ENCODE peak calls at places on chromosomes 3 and 15, in nine cellular contexts. Q, T, W, O, C, V, X, Y and A are unnamed samples.

GRCh38 chr3:167033866-167034265 is 346.2 kb downstream of the ZBBX start:
- DNase-seq in Q (no peak), T (no peak), W (no peak), O (no peak), C (no peak), V (no peak), X (no peak), Y (no peak), A (no peak)

GRCh38 chr3:175489406-175489805 is 630.3 kb downstream of the NAALADL2 start:
- DNase-seq in Q (no peak), T (no peak), W (no peak), O (no peak), C (no peak), V (no peak), X (no peak), Y (no peak), A (no peak)

GRCh38 chr15:96330450-96331140 is at the start of gene NR2F2:
- DNase-seq in Q (peak), T (peak), W (peak), O (peak), C (peak), V (peak), X (peak), Y (peak), A (peak)

GRCh38 chr3:118884748-118885206 is 149.9 kb downstream of the IGSF11 start:
- DNase-seq in Q (peak), T (peak), W (peak), O (peak), C (peak), V (peak), X (peak), Y (peak), A (peak)

GRCh38 chr15:55084673-55085072 is 112.1 kb downstream of the RSL24D1 start:
- DNase-seq in Q (no peak), T (no peak), W (no peak), O (no peak), C (no peak), V (no peak), X (no peak), Y (no peak), A (no peak)

GRCh38 chr3:184345678-184346144 is 8.3 kb downstream of the FAM131A start:
- DNase-seq in Q (no peak), T (peak), W (peak), O (peak), C (peak), V (peak), X (peak), Y (peak), A (peak)

GRCh38 chr15:52735231-52736089 is 54.7 kb downstream of the ONECUT1 start:
- DNase-seq in Q (peak), T (peak), W (peak), O (no peak), C (peak), V (peak), X (peak), Y (peak), A (no peak)

GRCh38 chr3:186461141-186461540 is 83.0 kb downstream of the CRYGS start:
- DNase-seq in Q (no peak), T (no peak), W (no peak), O (no peak), C (no peak), V (peak), X (no peak), Y (no peak), A (no peak)

GRCh38 chr3:9179826-9180763 is 69.4 kb downstream of the SRGAP3 start:
- DNase-seq in Q (no peak), T (no peak), W (no peak), O (no peak), C (no peak), V (no peak), X (no peak), Y (peak), A (no peak)

GRCh38 chr3:4821975-4822374 is 157.3 kb upstream of the BHLHE40 start:
- DNase-seq in Q (no peak), T (no peak), W (peak), O (no peak), C (no peak), V (no peak), X (no peak), Y (peak), A (no peak)

GRCh38 chr3:40566699-40567098 is 41.9 kb downstream of the ZNF621 start:
- DNase-seq in Q (no peak), T (no peak), W (no peak), O (no peak), C (no peak), V (no peak), X (no peak), Y (no peak), A (no peak)

GRCh38 chr3:10340476-10340875 is 19.6 kb upstream of the SEC13 start:
- DNase-seq in Q (no peak), T (no peak), W (no peak), O (no peak), C (no peak), V (no peak), X (no peak), Y (no peak), A (no peak)

GRCh38 chr3:39414421-39414907 is 7.9 kb downstream of the RPSA start:
- DNase-seq in Q (no peak), T (no peak), W (no peak), O (no peak), C (no peak), V (no peak), X (no peak), Y (peak), A (no peak)

GRCh38 chr3:119181765-119182164 is 8.4 kb downstream of the UPK1B start:
- DNase-seq in Q (no peak), T (no peak), W (no peak), O (no peak), C (no peak), V (no peak), X (no peak), Y (peak), A (no peak)

GRCh38 chr15:64928626-64929220 is 17.0 kb downstream of the ANKDD1A start:
- DNase-seq in Q (peak), T (peak), W (no peak), O (peak), C (no peak), V (no peak), X (no peak), Y (no peak), A (no peak)

GRCh38 chr3:39088889-39089288 is 18.5 kb downstream of the GORASP1 start:
- DNase-seq in Q (no peak), T (no peak), W (no peak), O (no peak), C (no peak), V (peak), X (no peak), Y (no peak), A (no peak)

GRCh38 chr3:50675179-50676030 is 678 bp downstream of the DOCK3 start:
- DNase-seq in Q (no peak), T (no peak), W (peak), O (peak), C (peak), V (no peak), X (no peak), Y (peak), A (no peak)

GRCh38 chr15:66580643-66581042 is 14.8 kb upstream of the LCTL start:
- DNase-seq in Q (no peak), T (no peak), W (no peak), O (no peak), C (no peak), V (peak), X (no peak), Y (peak), A (no peak)

GRCh38 chr3:100761211-100761921 is 52.1 kb downstream of the TFG start:
- DNase-seq in Q (no peak), T (peak), W (no peak), O (no peak), C (no peak), V (no peak), X (no peak), Y (no peak), A (no peak)

GRCh38 chr3:196969660-196970546 is 1.3 kb upstream of the PIGZ start:
- DNase-seq in Q (no peak), T (peak), W (peak), O (peak), C (peak), V (peak), X (no peak), Y (peak), A (no peak)
- TF ChIP-seq POLR2A in Q (no peak), T (peak), W (no peak), O (no peak), C (no peak), V (no peak), X (no peak), Y (no peak), A (no peak)

GRCh38 chr3:127027811-127028548 is 45.1 kb downstream of the PLXNA1 start:
- DNase-seq in Q (no peak), T (no peak), W (peak), O (no peak), C (no peak), V (no peak), X (no peak), Y (no peak), A (no peak)
- H3K4me3 ChIP-seq in Q (no peak), T (no peak), W (no peak), O (no peak), C (no peak), V (no peak), X (no peak), Y (no peak), A (no peak)

GRCh38 chr15:73996267-73996666 is 1.8 kb downstream of the PML start:
- DNase-seq in Q (no peak), T (no peak), W (no peak), O (no peak), C (no peak), V (no peak), X (no peak), Y (no peak), A (no peak)

GRCh38 chr15:73996939-73997338 is 2.4 kb downstream of the PML start:
- DNase-seq in Q (no peak), T (no peak), W (peak), O (no peak), C (no peak), V (no peak), X (no peak), Y (no peak), A (no peak)

GRCh38 chr15:73994419-73994883 is at the start of gene PML:
- DNase-seq in Q (peak), T (peak), W (peak), O (peak), C (peak), V (peak), X (peak), Y (peak), A (peak)

GRCh38 chr15:73993211-73993994 is 1.1 kb upstream of the PML start:
- DNase-seq in Q (no peak), T (peak), W (no peak), O (peak), C (no peak), V (no peak), X (no peak), Y (no peak), A (no peak)

DNA sequence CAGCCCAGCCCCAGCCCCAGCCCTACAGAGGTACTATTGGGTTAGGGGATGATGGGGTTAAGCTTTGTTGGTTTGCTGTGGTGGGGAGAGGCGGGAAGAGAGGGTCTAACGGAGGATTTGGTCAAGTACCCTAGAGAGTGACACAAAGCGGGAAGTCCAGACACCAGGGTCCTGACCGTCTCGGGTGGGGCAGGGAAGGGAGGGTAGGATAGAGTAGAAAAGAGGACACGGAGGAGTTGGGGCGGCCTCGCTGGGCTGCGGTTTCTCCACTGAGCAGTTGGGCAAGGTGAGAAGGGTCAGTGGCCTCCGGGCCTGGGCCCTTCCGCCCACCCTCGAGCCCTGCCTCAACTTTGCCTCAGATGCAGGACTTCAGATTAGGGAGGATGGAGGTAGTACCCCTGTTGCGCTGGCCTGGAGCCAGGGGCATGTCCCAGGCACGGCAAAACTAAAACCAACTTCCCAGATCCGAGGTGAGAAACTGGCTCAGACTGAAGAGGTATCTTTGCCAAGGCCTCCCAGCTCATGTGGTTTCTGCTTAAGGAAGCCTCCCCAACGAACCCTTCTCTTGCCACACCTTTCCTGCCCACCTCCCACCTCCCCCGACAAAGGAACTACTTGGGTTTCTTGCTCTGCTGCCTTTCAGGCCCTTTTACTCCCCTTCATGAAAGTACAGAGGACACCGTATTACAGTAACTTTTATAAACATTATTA is 551 bp downstream of the PML start:
- DNase-seq in Q (peak), T (peak), W (peak), O (peak), C (peak), V (no peak), X (no peak), Y (no peak), A (peak)
- TF ChIP-seq POLR2A in Q (no peak), T (no peak), W (no peak), O (no peak), C (no peak), V (no peak), X (no peak), Y (peak), A (no peak)

DNA sequence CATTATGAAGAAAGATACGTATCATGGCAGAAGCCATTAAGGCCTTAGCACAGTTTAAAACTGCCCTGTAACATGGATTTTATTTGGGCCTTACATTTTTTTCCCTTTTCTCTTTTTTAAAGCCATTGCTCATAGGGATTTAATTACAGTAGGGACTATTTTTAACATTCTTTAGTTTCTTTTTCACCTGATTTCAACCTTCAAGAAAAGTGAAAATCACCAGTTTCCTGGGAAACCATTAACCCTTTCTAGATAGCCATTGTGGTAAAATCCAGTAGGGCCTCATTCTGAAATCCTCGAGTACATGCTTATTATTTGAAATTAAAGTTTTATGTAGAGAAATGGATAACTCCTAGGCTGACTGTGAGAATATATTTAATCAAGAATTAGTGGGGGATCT is 3.1 kb downstream of the SPRED1 start:
- DNase-seq in Q (no peak), T (no peak), W (no peak), O (no peak), C (no peak), V (no peak), X (no peak), Y (no peak), A (no peak)
- H3K4me3 ChIP-seq in Q (no peak), T (no peak), W (no peak), O (no peak), C (no peak), V (no peak), X (no peak), Y (no peak), A (no peak)

DNA sequence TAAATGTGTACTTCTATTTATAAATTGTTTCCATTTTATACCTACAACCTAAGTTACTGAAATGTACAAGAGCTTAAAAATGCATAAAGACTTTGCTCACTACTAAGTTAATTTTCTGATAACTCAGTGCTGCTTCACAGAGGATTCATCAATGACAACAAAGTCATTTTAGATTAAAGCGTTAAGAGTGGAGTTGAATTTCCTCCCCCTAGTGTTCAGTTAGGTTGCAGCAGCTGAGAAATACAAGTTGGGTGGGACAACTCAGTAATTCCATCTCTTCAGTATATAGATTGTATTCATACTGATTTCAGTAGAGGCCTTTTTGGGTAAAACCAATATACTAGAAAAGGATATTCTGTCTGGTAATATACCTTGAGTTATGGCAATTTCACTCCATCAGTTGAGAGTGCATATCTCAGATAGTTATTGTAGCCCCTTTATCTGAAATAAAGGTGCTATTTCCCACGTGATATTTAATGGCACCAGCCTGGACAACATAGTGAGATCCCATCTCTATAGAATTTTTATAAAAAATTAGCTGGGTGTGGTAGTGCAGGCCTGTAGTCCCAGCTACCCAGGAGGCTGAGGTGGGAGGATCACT is 6.9 kb upstream of the RPL35A start:
- DNase-seq in Q (no peak), T (no peak), W (no peak), O (no peak), C (no peak), V (peak), X (peak), Y (no peak), A (no peak)
- TF ChIP-seq POLR2A in Q (no peak), T (no peak), W (no peak), O (no peak), C (no peak), V (no peak), X (no peak), Y (no peak), A (no peak)

GRCh38 chr15:38455096-38455495 is 1.2 kb downstream of the FAM98B start:
- DNase-seq in Q (no peak), T (no peak), W (no peak), O (no peak), C (no peak), V (peak), X (no peak), Y (no peak), A (no peak)
- H3K4me3 ChIP-seq in Q (peak), T (peak), W (peak), O (peak), C (peak), V (peak), X (peak), Y (peak), A (peak)

GRCh38 chr3:52277071-52277964 is 1.1 kb downstream of the WDR82 start:
- DNase-seq in Q (peak), T (peak), W (peak), O (peak), C (peak), V (peak), X (no peak), Y (peak), A (peak)
- TF ChIP-seq POLR2A in Q (peak), T (peak), W (peak), O (no peak), C (peak), V (peak), X (peak), Y (peak), A (no peak)

DNA sequence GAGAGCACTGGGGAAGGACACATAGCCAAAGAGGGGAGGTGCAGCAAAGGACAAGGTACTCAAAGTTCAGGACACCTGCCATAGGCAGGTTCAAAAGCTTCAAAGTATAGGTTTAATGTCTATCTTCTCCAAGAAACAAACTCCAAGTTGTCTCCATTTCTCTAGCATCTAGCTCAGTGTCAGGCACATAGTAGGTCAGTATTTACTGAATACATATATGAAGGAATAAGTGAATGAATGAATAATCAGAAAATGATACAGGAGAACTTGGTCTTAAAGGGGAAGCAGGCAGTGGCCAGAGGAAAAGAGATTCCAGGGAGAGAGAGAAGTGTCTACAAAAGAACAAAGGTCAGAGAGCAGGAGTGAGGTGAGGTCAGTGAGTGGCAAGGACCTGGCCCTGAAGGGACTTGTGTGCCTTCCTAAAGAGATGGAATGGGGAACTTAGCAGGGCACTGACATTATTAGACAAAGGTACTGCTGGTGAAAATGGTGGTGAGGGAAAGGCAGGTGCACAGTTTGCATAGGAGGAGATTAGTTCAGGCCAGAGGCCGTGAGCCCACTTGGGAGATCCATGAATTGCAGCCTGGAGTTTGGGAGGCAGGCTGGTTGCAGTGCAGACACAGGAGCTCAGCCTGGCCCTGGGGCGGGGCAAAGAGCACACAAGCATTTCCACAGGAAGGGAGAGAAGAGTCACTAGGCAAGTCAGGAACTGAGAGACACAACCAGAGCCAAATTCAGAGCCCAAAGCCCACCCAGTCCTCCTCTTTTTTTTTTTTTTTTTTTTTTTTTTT is 21.4 kb downstream of the TBC1D2B start:
- DNase-seq in Q (no peak), T (peak), W (peak), O (no peak), C (no peak), V (no peak), X (no peak), Y (no peak), A (no peak)
- H3K4me3 ChIP-seq in Q (no peak), T (no peak), W (no peak), O (no peak), C (no peak), V (no peak), X (no peak), Y (no peak), A (no peak)

DNA sequence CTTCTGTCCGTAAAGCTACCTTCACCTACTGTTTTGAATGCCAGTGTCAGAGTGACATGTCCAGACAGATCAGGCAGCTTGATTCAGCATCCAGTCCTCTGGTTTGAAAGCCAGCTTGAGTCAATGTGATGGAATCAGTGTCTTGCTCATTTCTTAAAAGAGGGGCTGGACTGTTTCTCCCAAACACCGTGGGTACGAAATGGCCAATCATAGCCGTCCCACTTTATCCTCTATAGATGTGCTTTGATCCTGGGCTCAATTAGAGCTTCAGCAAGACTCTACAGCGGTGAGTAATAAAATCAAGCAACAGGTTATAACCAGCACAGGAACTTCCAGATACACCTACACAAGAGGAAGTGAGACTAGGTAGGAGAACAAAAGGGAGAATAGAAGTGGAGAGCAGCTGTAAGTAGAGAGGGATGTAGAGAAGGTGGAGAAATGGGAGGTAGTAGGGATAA is 17.0 kb upstream of the OR5K1 start:
- DNase-seq in Q (no peak), T (no peak), W (no peak), O (no peak), C (no peak), V (no peak), X (peak), Y (no peak), A (no peak)
- TF ChIP-seq POLR2A in Q (no peak), T (no peak), W (no peak), O (no peak), C (no peak), V (no peak), X (no peak), Y (no peak), A (no peak)